ENCODE peak calls at places on chromosomes 12 and 14, in eight cellular contexts. Z is NCI-H1092 treated with DMSO at 0.1 percent for 48 hours; K is stimulated activated CD8-positive, alpha-beta memory T cell treated with anti-CD3 and anti-CD28 coated beads, Interleukin-7, amount 100 ng/mL, for 48 hours; F is GM23248; E is K562; N is ovary; G is CD4-positive, alpha-beta T cell; D is AG04450. Q is an unnamed sample.

GRCh38 chr12:57332646-57333312 is 81.8 kb upstream of the STAC3 start:
- DNase-seq in Z (no peak), K (no peak), F (peak; percentile 48), E (no peak), N (no peak), G (no peak), D (no peak), Q (no peak)

GRCh38 chr12:116248433-116248832 is 29.1 kb downstream of the MED13L start:
- DNase-seq in Z (no peak), K (no peak), F (no peak), E (no peak), N (no peak), G (no peak), D (no peak), Q (no peak)

GRCh38 chr12:92290016-92290685 is 144.5 kb upstream of the BTG1 start:
- DNase-seq in Z (no peak), K (no peak), F (peak; percentile 84), E (no peak), N (no peak), G (no peak), D (no peak), Q (peak; percentile 31)

GRCh38 chr12:57614178-57614947 is 3.1 kb downstream of the ARHGEF25 start:
- DNase-seq in Z (no peak), K (no peak), F (peak; percentile 45), E (peak; percentile 84), N (no peak), G (no peak), D (no peak), Q (no peak)

GRCh38 chr14:100762089-100762515 is 35.4 kb downstream of the DLK1 start:
- DNase-seq in Z (no peak), K (no peak), F (peak; percentile 30), E (peak; percentile 29), N (no peak), G (no peak), D (no peak), Q (no peak)

GRCh38 chr14:20356422-20356821 is 13.0 kb downstream of the PARP2 start:
- DNase-seq in Z (no peak), K (no peak), F (peak; percentile 15), E (no peak), N (no peak), G (no peak), D (no peak), Q (no peak)

GRCh38 chr12:55718650-55719275 is 1.4 kb upstream of the RDH5 start:
- DNase-seq in Z (no peak), K (no peak), F (no peak), E (no peak), N (no peak), G (no peak), D (no peak), Q (no peak)

GRCh38 chr14:103563089-103563620 is 395 bp downstream of the COA8 start:
- DNase-seq in Z (peak; percentile 69), K (no peak), F (no peak), E (peak; percentile 70), N (peak; percentile 58), G (no peak), D (no peak), Q (no peak)

GRCh38 chr14:105682956-105683570 is 156.7 kb downstream of the TMEM121 start:
- DNase-seq in Z (no peak), K (no peak), F (no peak), E (no peak), N (no peak), G (no peak), D (no peak), Q (no peak)

GRCh38 chr12:48000878-48001321 is 3.4 kb downstream of the COL2A1 start:
- DNase-seq in Z (peak; percentile 63), K (no peak), F (peak; percentile 86), E (peak; percentile 16), N (no peak), G (no peak), D (no peak), Q (peak; percentile 11)

GRCh38 chr14:32697704-32698103 is 241.0 kb upstream of the NPAS3 start:
- DNase-seq in Z (no peak), K (no peak), F (peak; percentile 63), E (no peak), N (no peak), G (no peak), D (no peak), Q (no peak)

GRCh38 chr12:52215587-52216031 is 17.4 kb upstream of the KRT7 start:
- DNase-seq in Z (no peak), K (no peak), F (no peak), E (peak; percentile 12), N (no peak), G (no peak), D (no peak), Q (no peak)

GRCh38 chr12:116039081-116039480 is 238.4 kb downstream of the MED13L start:
- DNase-seq in Z (no peak), K (no peak), F (peak; percentile 58), E (no peak), N (no peak), G (no peak), D (no peak), Q (no peak)

GRCh38 chr12:93790472-93791152 is 113.4 kb downstream of the CRADD start:
- DNase-seq in Z (no peak), K (no peak), F (peak; percentile 72), E (peak; percentile 50), N (no peak), G (peak; percentile 21), D (no peak), Q (no peak)

GRCh38 chr12:12198124-12198523 is 68.7 kb downstream of the LRP6 start:
- DNase-seq in Z (no peak), K (no peak), F (no peak), E (no peak), N (no peak), G (no peak), D (no peak), Q (no peak)

GRCh38 chr14:101754893-101755292 is 6.6 kb upstream of the PPP2R5C start:
- DNase-seq in Z (no peak), K (no peak), F (no peak), E (no peak), N (no peak), G (no peak), D (no peak), Q (no peak)

GRCh38 chr12:27566159-27566558 is 42.2 kb downstream of the PPFIBP1 start:
- DNase-seq in Z (no peak), K (no peak), F (no peak), E (no peak), N (no peak), G (no peak), D (no peak), Q (no peak)

GRCh38 chr14:61780125-61780524 is 17.9 kb downstream of the SNAPC1 start:
- DNase-seq in Z (no peak), K (no peak), F (no peak), E (no peak), N (no peak), G (no peak), D (no peak), Q (no peak)

GRCh38 chr14:63204407-63205280 is at the start of gene RHOJ:
- DNase-seq in Z (peak; percentile 83), K (no peak), F (peak; percentile 51), E (no peak), N (peak; percentile 33), G (no peak), D (no peak), Q (peak; percentile 1)

GRCh38 chr12:114248527-114248926 is 157.4 kb downstream of the TBX5 start:
- DNase-seq in Z (no peak), K (no peak), F (peak; percentile 43), E (no peak), N (no peak), G (no peak), D (no peak), Q (no peak)

GRCh38 chr12:25364529-25365339 is 114.0 kb upstream of the KRAS start:
- DNase-seq in Z (no peak), K (peak; percentile 45), F (no peak), E (no peak), N (no peak), G (no peak), D (no peak), Q (no peak)

GRCh38 chr14:45891417-45892080 is 638.5 kb upstream of the MIS18BP1 start:
- DNase-seq in Z (peak; percentile 97), K (no peak), F (no peak), E (no peak), N (no peak), G (no peak), D (no peak), Q (no peak)

GRCh38 chr14:94051115-94051514 is 25.0 kb downstream of the OTUB2 start:
- DNase-seq in Z (no peak), K (no peak), F (peak; percentile 49), E (peak; percentile 12), N (peak; percentile 81), G (no peak), D (peak; percentile 15), Q (no peak)

GRCh38 chr14:92670967-92671366 is 77.5 kb downstream of the LGMN start:
- DNase-seq in Z (no peak), K (no peak), F (peak; percentile 77), E (no peak), N (no peak), G (no peak), D (no peak), Q (no peak)

GRCh38 chr14:99654235-99655000 is 9.5 kb downstream of the HHIPL1 start:
- DNase-seq in Z (no peak), K (no peak), F (peak; percentile 84), E (peak; percentile 9), N (peak; percentile 61), G (no peak), D (peak; percentile 46), Q (peak; percentile 46)

GRCh38 chr12:15404485-15404884 is 82.2 kb downstream of the PTPRO start:
- DNase-seq in Z (no peak), K (no peak), F (peak; percentile 50), E (no peak), N (no peak), G (no peak), D (no peak), Q (no peak)